ENCODE peak calls at places on chromosomes 3 and 15, in five cellular contexts. O, P, W, M and L are unnamed samples.

GRCh38 chr3:174321549-174321948 is 537.6 kb upstream of the NAALADL2 start:
- DNase-seq in O (no peak), P (no peak), W (no peak), M (no peak), L (no peak)

GRCh38 chr3:101849714-101850326 is 506 bp downstream of the NFKBIZ start:
- DNase-seq in M (no peak), P (peak), W (peak), O (no peak), L (no peak)

GRCh38 chr3:104856743-104857142 is 510.0 kb upstream of the ALCAM start:
- DNase-seq in W (no peak), P (no peak), O (no peak), M (no peak), L (no peak)

GRCh38 chr3:56616479-56617006 is 59.6 kb downstream of the CCDC66 start:
- DNase-seq in W (no peak), P (no peak), O (no peak), M (no peak), L (no peak)

GRCh38 chr3:127801914-127802313 is 20.4 kb downstream of the MGLL start:
- DNase-seq in P (no peak), O (no peak), W (no peak), M (no peak), L (no peak)

GRCh38 chr3:172713316-172713715 is 2.4 kb upstream of the NCEH1 start:
- DNase-seq in W (no peak), P (no peak), M (no peak), O (no peak), L (no peak)

GRCh38 chr3:184679056-184679502 is 32.8 kb downstream of the MAGEF1 start:
- DNase-seq in P (no peak), O (no peak), W (peak), M (no peak), L (no peak)

GRCh38 chr3:133548090-133548489 is 25.4 kb upstream of the CDV3 start:
- DNase-seq in M (no peak), P (no peak), O (no peak), W (no peak), L (no peak)

GRCh38 chr15:74182131-74182530 is 8.6 kb downstream of the ISLR start:
- DNase-seq in W (no peak), O (no peak), P (no peak), M (no peak), L (no peak)

GRCh38 chr15:73951591-73951990 is 25.3 kb downstream of the LOXL1 start:
- DNase-seq in M (no peak), O (no peak), P (no peak), W (no peak), L (no peak)

GRCh38 chr3:183896610-183897009 is 11.9 kb upstream of the PARL start:
- DNase-seq in P (no peak), O (no peak), W (no peak), M (no peak), L (no peak)

GRCh38 chr3:52730681-52731080 is 24.8 kb downstream of the SPCS1 start:
- DNase-seq in W (no peak), P (no peak), M (no peak), O (no peak), L (no peak)

GRCh38 chr3:183597959-183598358 is 37.5 kb upstream of the KLHL24 start:
- DNase-seq in M (no peak), O (no peak), P (no peak), W (no peak), L (no peak)

GRCh38 chr3:14570089-14570488 is 29.9 kb upstream of the GRIP2 start:
- DNase-seq in P (no peak), O (no peak), W (no peak), M (no peak), L (no peak)

GRCh38 chr3:75101329-75102147 is 487.1 kb upstream of the CNTN3 start:
- DNase-seq in W (peak), O (no peak), M (no peak), P (no peak), L (no peak)

GRCh38 chr3:193948459-193948858 is 187.5 kb upstream of the HES1 start:
- DNase-seq in O (no peak), P (no peak), W (no peak), M (no peak), L (no peak)

GRCh38 chr3:113698891-113699465 is 2.5 kb upstream of the USF3 start:
- DNase-seq in W (peak), P (no peak), M (no peak), O (no peak), L (no peak)

GRCh38 chr3:126546013-126546412 is 12.7 kb downstream of the C3orf22 start:
- DNase-seq in W (no peak), O (no peak), M (no peak), P (no peak), L (no peak)

GRCh38 chr3:159798951-159799350 is 189.7 kb upstream of the IL12A start:
- DNase-seq in O (no peak), M (peak), W (no peak), P (no peak), L (no peak)

GRCh38 chr3:189860296-189860695 is 229.1 kb downstream of the TP63 start:
- DNase-seq in W (no peak), P (no peak), M (no peak), O (no peak), L (no peak)

GRCh38 chr3:59052803-59053411 is 3.1 kb upstream of the CFAP20DC start:
- DNase-seq in M (peak), O (peak), P (no peak), W (no peak), L (no peak)
- TF ChIP-seq SRF in M (no peak), O (no peak), P (no peak), W (no peak), L (no peak)

GRCh38 chr3:83218383-83219200 is 1457.1 kb upstream of the GBE1 start:
- DNase-seq in P (peak), O (no peak), M (no peak), W (peak), L (no peak)

GRCh38 chr3:83226751-83227150 is 1465.3 kb upstream of the GBE1 start:
- DNase-seq in O (no peak), W (no peak), M (no peak), P (no peak), L (no peak)

DNA sequence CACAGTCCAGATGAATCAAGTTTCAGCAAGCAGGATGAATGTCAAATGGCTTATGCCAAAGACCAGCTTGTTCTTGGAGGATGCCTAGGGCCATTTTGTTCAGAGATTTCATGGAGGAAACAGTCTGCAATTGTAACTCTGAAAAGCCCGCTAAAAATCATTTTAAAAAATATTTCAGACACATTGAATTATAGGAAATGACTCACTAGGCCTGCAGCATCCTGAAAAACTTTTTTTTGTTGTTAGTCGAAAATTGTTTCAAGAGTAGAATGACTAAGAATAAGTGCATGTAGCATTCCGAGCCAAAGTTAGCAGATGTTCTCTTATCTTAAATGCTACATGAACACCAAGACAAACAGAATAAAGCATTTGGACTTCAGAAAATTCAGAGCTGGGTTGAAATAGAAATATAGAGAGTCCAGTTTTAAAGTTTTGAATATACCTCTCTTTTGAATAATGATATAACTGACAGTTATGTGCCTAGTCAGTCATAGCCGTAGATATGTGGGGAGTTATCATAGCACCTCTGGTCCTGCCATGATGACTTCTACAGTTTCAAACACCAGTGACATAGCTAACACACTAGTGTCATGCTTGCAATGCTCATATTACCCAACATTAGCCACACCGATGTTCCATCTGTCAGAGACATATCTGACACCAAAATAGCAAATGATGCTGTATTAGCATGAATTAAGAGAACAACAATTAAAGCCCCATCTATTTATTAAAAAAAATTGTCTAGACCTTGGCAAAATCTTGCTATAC is 1462.8 kb upstream of the GBE1 start:
- DNase-seq in O (no peak), W (no peak), P (no peak), M (no peak), L (no peak)
- TF ChIP-seq SRF in O (no peak), W (no peak), P (no peak), M (no peak), L (no peak)

GRCh38 chr3:8864570-8865350 is 95.3 kb upstream of the OXTR start:
- DNase-seq in P (no peak), O (no peak), W (no peak), M (no peak), L (no peak)
- TF ChIP-seq SRF in P (no peak), O (no peak), W (no peak), M (no peak), L (no peak)

GRCh38 chr15:100132309-100132708 is 209.5 kb downstream of the ADAMTS17 start:
- DNase-seq in O (no peak), M (no peak), W (no peak), P (no peak), L (no peak)

GRCh38 chr15:100129677-100130076 is 212.1 kb downstream of the ADAMTS17 start:
- DNase-seq in M (peak), O (peak), P (no peak), W (no peak), L (no peak)

GRCh38 chr15:100133001-100133400 is 208.8 kb downstream of the ADAMTS17 start:
- DNase-seq in W (peak), M (no peak), P (no peak), O (no peak), L (no peak)

GRCh38 chr15:100133981-100134711 is 207.6 kb downstream of the ADAMTS17 start:
- DNase-seq in O (no peak), W (no peak), M (no peak), P (no peak), L (no peak)

DNA sequence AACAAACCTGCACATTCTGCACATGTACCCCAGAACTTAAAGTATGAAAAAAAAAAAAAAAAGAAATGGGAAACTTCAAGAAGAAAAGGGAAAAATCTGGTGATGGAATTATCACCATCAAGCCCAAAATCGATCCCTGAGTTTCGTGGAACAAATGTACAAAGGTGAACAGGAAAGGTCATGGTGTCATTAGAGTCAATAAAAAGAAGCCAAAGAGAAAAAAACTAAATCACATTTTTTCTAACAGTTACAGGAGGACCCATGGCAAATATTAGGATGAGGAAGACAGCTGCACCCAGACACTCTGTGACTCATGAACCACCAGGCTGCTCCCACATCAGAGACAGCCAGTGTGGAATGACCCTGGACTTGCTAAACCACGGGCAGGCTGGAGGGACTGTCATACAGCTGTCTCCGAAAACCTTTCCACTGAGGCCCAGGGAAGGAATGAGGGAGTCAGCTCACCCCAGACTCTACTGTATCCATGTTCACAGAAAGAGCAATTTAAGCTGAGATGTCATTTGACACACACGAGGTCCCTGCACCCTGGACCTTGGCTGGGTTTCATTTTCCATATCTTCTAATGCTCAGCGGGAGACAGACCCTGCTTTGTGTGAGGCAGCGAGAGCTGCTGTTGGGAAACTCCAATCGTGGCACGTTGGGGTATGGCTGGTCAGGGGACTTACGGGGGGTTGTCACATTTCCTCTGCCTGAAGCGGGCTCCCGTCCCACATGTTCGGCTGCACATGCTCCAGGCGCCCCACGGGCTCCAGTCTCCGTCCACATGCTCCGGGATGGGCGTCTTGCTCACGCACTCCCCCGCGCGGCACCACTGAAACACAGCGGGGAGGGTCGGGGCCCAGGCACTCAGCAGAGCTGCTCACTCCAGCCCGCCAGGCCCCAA is 210.2 kb downstream of the ADAMTS17 start:
- DNase-seq in W (no peak), M (peak), O (no peak), P (peak), L (no peak)
- TF ChIP-seq SRF in W (no peak), M (no peak), O (no peak), P (no peak), L (no peak)

GRCh38 chr15:29383367-29383766 is 113.7 kb upstream of the NSMCE3 start:
- DNase-seq in P (no peak), W (no peak), M (no peak), O (no peak), L (no peak)

GRCh38 chr15:29379647-29380046 is 110.0 kb upstream of the NSMCE3 start:
- DNase-seq in O (no peak), P (no peak), M (no peak), W (no peak), L (no peak)

GRCh38 chr15:29377141-29377540 is 107.5 kb upstream of the NSMCE3 start:
- DNase-seq in P (no peak), M (no peak), W (no peak), O (no peak), L (no peak)

GRCh38 chr15:29382862-29383261 is 113.2 kb upstream of the NSMCE3 start:
- DNase-seq in M (no peak), O (no peak), P (no peak), W (no peak), L (no peak)
- TF ChIP-seq SRF in M (no peak), O (no peak), P (no peak), W (no peak), L (no peak)

GRCh38 chr15:77087213-77087612 is 16.3 kb upstream of the TSPAN3 start:
- DNase-seq in O (no peak), P (no peak), W (no peak), M (no peak), L (no peak)

GRCh38 chr15:77081971-77082370 is 11.1 kb upstream of the TSPAN3 start:
- DNase-seq in W (no peak), M (no peak), O (no peak), P (no peak), L (no peak)

DNA sequence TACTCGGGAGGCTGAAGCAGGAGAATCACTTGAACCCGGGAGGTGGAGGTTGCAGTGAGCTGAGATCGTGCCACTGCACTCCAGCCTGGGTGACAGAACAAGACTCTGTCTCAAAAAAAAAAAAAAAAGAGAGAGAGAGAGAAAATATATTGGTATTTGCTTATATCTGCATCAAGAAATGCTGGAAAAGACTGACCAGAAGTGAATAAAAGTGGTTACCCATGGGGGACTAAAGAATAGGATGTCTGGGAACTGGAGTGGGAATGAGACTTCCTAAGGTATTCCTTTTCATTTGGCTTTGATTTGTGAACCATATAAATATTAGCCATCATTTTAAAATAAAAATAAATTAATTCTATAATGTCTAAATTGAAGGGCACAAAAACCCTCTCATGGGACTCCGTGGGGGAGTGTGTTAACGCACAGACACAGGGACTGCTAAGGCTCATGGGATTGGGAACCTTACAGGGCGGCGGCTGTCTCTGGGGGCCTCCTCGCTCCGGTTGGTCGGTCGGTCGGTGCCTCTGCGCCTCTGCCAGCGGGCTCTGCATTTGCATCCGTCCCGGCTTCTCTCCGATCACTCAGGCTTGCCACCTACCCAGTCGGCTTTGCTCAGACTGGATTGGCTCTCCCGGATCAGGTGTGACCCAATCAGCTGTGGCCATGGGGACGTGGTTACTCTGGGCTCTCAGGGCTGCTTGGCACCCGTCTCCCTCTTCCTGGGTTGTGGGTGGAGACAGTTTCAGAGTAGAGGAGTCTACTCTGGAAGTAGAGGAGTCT is 12.7 kb upstream of the TSPAN3 start:
- DNase-seq in O (no peak), P (no peak), W (peak), M (peak), L (peak)
- TF ChIP-seq SRF in O (no peak), P (no peak), W (no peak), M (no peak), L (no peak)

DNA sequence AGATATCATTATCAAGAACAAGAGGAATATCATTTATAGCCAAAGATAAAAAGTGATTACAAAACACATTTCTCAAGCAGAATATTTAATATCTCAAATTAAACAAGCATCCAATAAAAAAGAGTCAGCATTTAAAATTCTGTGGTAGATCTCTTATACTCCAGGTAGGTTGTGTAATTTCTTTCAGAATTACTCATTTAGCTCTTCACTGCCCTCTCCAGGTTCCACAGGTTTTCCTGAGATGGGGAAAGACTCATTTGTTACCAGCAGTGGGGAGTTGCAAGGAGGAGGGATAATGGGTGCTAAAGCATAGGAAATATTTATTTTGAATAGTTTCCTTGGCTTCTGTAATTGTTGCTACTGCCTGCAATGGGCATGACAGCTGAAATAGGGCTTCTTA is 83.1 kb upstream of the RASGRP1 start:
- DNase-seq in W (no peak), M (peak), O (peak), P (no peak), L (no peak)
- TF ChIP-seq SRF in W (no peak), M (no peak), O (no peak), P (no peak), L (no peak)

GRCh38 chr15:58501006-58501405 is 69.2 kb downstream of the LIPC start:
- DNase-seq in O (no peak), P (no peak), M (no peak), W (no peak), L (no peak)

GRCh38 chr15:58498821-58499580 is 67.2 kb downstream of the LIPC start:
- DNase-seq in M (no peak), O (no peak), P (no peak), W (no peak), L (no peak)

GRCh38 chr15:58504674-58505234 is 73.0 kb downstream of the LIPC start:
- DNase-seq in W (no peak), P (no peak), O (no peak), M (no peak), L (peak)

GRCh38 chr15:58503139-58504027 is 71.6 kb downstream of the LIPC start:
- DNase-seq in O (no peak), W (no peak), M (no peak), P (no peak), L (no peak)

GRCh38 chr15:58501636-58502178 is 69.9 kb downstream of the LIPC start:
- DNase-seq in O (no peak), M (no peak), W (no peak), P (no peak), L (no peak)
- TF ChIP-seq SRF in O (no peak), M (no peak), W (no peak), P (no peak), L (no peak)

DNA sequence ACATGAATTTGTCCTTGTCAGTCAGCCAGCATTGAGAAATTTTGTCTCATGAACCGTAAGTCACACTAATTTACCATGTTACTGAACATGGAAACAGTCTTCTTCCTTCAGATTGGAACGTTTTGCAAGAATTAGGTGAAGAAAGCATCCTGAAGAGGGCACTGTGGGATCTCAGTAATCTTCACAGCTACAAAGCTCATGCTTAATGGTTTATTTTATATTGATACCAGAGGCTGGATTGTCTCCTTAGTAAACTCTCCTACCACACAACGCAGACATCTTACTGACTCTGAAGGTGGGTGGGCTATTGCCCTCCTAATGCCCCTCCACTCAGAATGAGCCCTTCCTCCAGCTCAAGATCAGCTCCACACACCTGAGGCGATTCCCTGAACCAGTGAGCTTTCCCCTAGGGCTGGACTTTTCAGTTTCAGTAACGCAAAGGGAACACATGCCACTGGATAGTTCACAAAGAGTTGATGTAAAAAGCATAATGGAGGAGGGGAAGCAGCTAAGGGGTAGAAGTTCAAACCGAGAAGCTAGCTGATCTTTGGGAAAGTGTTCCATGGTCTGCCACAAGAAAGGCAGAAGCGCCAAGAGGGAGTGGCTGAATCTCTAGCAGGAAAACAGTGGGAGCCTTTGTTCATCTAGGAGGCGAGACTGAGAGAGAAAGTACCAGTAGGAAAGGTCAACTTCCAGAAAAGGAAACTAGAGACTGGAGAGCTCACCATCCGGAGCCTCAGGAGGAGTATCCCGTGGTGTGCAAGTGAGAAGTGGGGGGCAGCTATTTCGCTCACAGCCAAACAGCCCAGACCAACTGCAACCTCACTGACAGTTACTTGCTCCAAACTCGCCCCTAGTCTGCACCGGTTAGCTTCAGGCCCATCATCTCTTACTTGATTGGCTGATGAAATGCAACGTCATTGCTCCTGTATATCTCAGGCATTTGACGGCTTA is at the start of gene SLC9C1:
- DNase-seq in P (peak), W (peak), O (peak), M (peak), L (peak)
- TF ChIP-seq SRF in P (no peak), W (no peak), O (no peak), M (no peak), L (no peak)